ENCODE peak calls at places on chromosomes 13 and 19, in four cellular contexts. One of them, this sample, is unnamed.
A peak's percentile ranks its signal among the peaks of the same experiment; 100 is the strongest.

GRCh38 chr13:48505597-48506091 is 27.2 kb downstream of the RCBTB2 start:
- DNase-seq in esophagus squamous epithelium: no peak
- DNase-seq in GM23338: no peak
- DNase-seq in cardiac fibroblast: peak; percentile 45
- DNase-seq in this sample: no peak

GRCh38 chr13:73767747-73768315 is 366.4 kb downstream of the KLF12 start:
- DNase-seq in cardiac fibroblast: peak; percentile 17
- DNase-seq in esophagus squamous epithelium: no peak
- DNase-seq in GM23338: peak; percentile 59
- DNase-seq in this sample: no peak

GRCh38 chr13:94199135-94199534 is 280.3 kb downstream of the DCT start:
- DNase-seq in esophagus squamous epithelium: no peak
- DNase-seq in GM23338: no peak
- DNase-seq in cardiac fibroblast: no peak
- DNase-seq in this sample: no peak

GRCh38 chr13:107205318-107206112 is 637.6 kb upstream of the ARGLU1 start:
- DNase-seq in cardiac fibroblast: peak; percentile 65
- DNase-seq in GM23338: peak; percentile 75
- DNase-seq in esophagus squamous epithelium: no peak
- DNase-seq in this sample: peak; percentile 76

GRCh38 chr13:49697468-49697867 is 6.2 kb upstream of the EBPL start:
- DNase-seq in esophagus squamous epithelium: no peak
- DNase-seq in cardiac fibroblast: no peak
- DNase-seq in GM23338: no peak
- DNase-seq in this sample: no peak

GRCh38 chr13:83992566-83993358 is 110.5 kb upstream of the SLITRK1 start:
- DNase-seq in GM23338: no peak
- DNase-seq in cardiac fibroblast: no peak
- DNase-seq in esophagus squamous epithelium: no peak
- DNase-seq in this sample: no peak

GRCh38 chr13:59532405-59532804 is 631.3 kb downstream of the DIAPH3 start:
- DNase-seq in GM23338: no peak
- DNase-seq in esophagus squamous epithelium: no peak
- DNase-seq in cardiac fibroblast: peak; percentile 24
- DNase-seq in this sample: no peak

GRCh38 chr19:9941236-9941635 is 4.9 kb upstream of the OLFM2 start:
- DNase-seq in GM23338: no peak
- DNase-seq in cardiac fibroblast: peak; percentile 59
- DNase-seq in esophagus squamous epithelium: no peak
- DNase-seq in this sample: no peak

GRCh38 chr19:10290876-10291553 is 1.3 kb downstream of the ICAM5 start:
- DNase-seq in esophagus squamous epithelium: no peak
- DNase-seq in cardiac fibroblast: peak; percentile 44
- DNase-seq in GM23338: peak; percentile 76
- DNase-seq in this sample: no peak

GRCh38 chr13:48678316-48678715 is 24.6 kb downstream of the CYSLTR2 start:
- DNase-seq in cardiac fibroblast: no peak
- DNase-seq in GM23338: peak; percentile 5
- DNase-seq in esophagus squamous epithelium: no peak
- DNase-seq in this sample: no peak

GRCh38 chr19:47697863-47698609 is 15.2 kb upstream of the EHD2 start:
- DNase-seq in esophagus squamous epithelium: no peak
- DNase-seq in GM23338: peak; percentile 95
- DNase-seq in cardiac fibroblast: peak; percentile 89
- DNase-seq in this sample: peak; percentile 57

GRCh38 chr19:29784598-29785223 is 27.1 kb upstream of the CCNE1 start:
- DNase-seq in esophagus squamous epithelium: no peak
- DNase-seq in GM23338: no peak
- DNase-seq in cardiac fibroblast: no peak
- DNase-seq in this sample: no peak

GRCh38 chr13:99922631-99923404 is 48.7 kb downstream of the ZIC5 start:
- DNase-seq in esophagus squamous epithelium: no peak
- DNase-seq in GM23338: no peak
- DNase-seq in cardiac fibroblast: no peak
- DNase-seq in this sample: no peak

GRCh38 chr19:49851456-49852259 is 699 bp downstream of the PTOV1 start:
- DNase-seq in cardiac fibroblast: no peak
- DNase-seq in GM23338: peak; percentile 87
- DNase-seq in esophagus squamous epithelium: no peak
- DNase-seq in this sample: peak; percentile 43

GRCh38 chr13:88979465-88980180 is 1308.5 kb downstream of the SLITRK5 start:
- DNase-seq in GM23338: peak; percentile 24
- DNase-seq in esophagus squamous epithelium: no peak
- DNase-seq in cardiac fibroblast: no peak
- DNase-seq in this sample: no peak

GRCh38 chr13:66887088-66887487 is 343.0 kb downstream of the PCDH9 start:
- DNase-seq in cardiac fibroblast: peak; percentile 18
- DNase-seq in GM23338: no peak
- DNase-seq in esophagus squamous epithelium: no peak
- DNase-seq in this sample: no peak

GRCh38 chr13:88395804-88396203 is 724.6 kb downstream of the SLITRK5 start:
- DNase-seq in cardiac fibroblast: no peak
- DNase-seq in GM23338: no peak
- DNase-seq in esophagus squamous epithelium: no peak
- DNase-seq in this sample: no peak

GRCh38 chr13:60226507-60226906 is 62.8 kb upstream of the DIAPH3 start:
- DNase-seq in GM23338: peak; percentile 51
- DNase-seq in esophagus squamous epithelium: no peak
- DNase-seq in cardiac fibroblast: peak; percentile 51
- DNase-seq in this sample: no peak

GRCh38 chr13:46463719-46464118 is 76.7 kb upstream of the RUBCNL start:
- DNase-seq in cardiac fibroblast: no peak
- DNase-seq in esophagus squamous epithelium: no peak
- DNase-seq in GM23338: no peak
- DNase-seq in this sample: no peak

GRCh38 chr13:40318366-40318765 is 348.1 kb downstream of the FOXO1 start:
- DNase-seq in cardiac fibroblast: peak; percentile 22
- DNase-seq in esophagus squamous epithelium: no peak
- DNase-seq in GM23338: no peak
- DNase-seq in this sample: no peak

DNA sequence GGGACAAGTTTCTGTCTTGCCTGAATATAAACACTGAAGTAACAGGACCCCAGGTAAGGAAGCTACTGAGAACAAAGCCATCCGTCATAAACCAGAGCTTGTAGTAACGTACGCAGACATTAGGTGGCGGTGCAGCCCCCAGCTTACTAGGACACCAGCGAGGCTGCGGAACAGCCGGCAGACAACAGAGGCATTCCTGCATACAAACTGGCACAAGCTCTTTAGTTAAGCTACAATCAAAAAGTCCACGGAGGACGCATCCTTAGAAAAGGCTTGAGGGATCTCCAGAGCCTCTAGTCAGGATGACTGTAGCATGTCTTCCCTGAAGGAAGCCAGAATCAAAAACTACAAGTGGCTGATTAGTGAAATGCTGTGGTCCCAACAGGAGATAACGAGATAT is 26.2 kb downstream of the ZNF160 start:
- DNase-seq in GM23338: peak; percentile 97
- DNase-seq in cardiac fibroblast: peak; percentile 70
- DNase-seq in esophagus squamous epithelium: no peak
- DNase-seq in this sample: peak; percentile 50
- TF ChIP-seq CTCF in GM23338: peak; percentile 88
- TF ChIP-seq CTCF in cardiac fibroblast: peak; percentile 55
- TF ChIP-seq CTCF in esophagus squamous epithelium: no peak
- TF ChIP-seq CTCF in this sample: peak; percentile 81

DNA sequence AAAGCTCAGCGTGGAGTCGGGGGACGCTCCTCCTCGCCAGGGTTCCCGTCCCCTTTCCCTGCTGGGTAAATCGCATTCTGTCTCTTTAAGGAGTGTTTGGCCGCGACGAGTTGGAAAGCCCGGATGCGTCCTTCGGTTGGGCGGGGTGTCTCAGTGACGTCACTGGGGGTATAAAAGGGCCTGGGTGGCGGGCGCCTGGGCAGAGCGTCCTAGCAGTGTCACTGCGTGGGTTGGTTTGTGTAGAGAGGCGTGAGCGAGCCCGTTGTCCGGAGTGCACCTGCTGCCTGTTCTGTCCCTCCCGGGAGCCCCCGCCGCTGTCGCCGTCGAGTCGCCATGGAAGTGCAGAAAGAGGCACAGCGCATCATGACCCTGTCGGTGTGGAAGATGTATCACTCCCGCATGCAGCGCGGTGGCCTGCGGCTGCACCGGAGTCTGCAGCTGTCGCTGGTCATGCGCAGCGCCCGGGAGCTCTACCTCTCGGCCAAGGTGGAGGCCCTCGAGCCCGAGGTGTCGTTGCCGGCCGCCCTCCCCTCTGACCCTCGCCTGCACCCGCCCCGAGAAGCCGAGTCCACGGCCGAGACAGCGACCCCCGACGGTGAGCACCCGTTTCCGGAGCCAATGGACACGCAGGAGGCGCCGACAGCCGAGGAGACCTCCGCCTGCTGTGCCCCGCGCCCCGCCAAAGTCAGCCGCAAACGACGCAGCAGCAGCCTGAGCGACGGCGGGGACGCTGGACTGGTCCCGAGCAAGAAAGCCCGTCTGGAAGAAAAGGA is 2.8 kb downstream of the IER2 start:
- DNase-seq in esophagus squamous epithelium: peak; percentile 62
- DNase-seq in cardiac fibroblast: peak; percentile 97
- DNase-seq in GM23338: peak; percentile 98
- DNase-seq in this sample: peak; percentile 96
- TF ChIP-seq CTCF in esophagus squamous epithelium: no peak
- TF ChIP-seq CTCF in cardiac fibroblast: no peak
- TF ChIP-seq CTCF in GM23338: no peak
- TF ChIP-seq CTCF in this sample: peak; percentile 30

DNA sequence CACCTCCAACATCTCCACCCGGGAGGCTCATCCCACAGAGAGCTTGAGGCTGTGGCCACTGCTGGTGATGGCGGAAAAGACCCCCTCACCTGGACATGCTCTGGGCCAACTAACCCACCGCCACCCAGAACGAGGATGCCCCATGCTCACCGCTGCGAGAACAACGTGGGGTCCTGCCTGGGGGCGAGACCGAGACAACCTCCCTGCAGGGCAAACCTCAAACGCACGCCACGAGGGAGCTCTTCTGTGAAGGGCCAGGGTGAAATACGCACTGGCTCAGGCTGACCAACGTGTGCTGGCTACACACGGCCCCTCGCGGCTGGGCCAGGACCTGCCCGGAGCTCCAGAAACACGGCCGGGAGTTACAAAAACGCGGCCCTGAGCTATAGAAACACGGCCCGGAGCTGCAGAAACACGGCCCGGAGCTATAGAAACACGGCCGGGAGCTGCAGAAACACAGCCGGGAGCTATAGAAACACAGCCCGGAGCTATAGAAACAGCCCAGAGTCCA is 19.0 kb upstream of the PLPP2 start:
- DNase-seq in GM23338: peak; percentile 62
- DNase-seq in cardiac fibroblast: no peak
- DNase-seq in esophagus squamous epithelium: no peak
- DNase-seq in this sample: no peak
- TF ChIP-seq CTCF in GM23338: no peak
- TF ChIP-seq CTCF in cardiac fibroblast: no peak
- TF ChIP-seq CTCF in esophagus squamous epithelium: no peak
- TF ChIP-seq CTCF in this sample: no peak

DNA sequence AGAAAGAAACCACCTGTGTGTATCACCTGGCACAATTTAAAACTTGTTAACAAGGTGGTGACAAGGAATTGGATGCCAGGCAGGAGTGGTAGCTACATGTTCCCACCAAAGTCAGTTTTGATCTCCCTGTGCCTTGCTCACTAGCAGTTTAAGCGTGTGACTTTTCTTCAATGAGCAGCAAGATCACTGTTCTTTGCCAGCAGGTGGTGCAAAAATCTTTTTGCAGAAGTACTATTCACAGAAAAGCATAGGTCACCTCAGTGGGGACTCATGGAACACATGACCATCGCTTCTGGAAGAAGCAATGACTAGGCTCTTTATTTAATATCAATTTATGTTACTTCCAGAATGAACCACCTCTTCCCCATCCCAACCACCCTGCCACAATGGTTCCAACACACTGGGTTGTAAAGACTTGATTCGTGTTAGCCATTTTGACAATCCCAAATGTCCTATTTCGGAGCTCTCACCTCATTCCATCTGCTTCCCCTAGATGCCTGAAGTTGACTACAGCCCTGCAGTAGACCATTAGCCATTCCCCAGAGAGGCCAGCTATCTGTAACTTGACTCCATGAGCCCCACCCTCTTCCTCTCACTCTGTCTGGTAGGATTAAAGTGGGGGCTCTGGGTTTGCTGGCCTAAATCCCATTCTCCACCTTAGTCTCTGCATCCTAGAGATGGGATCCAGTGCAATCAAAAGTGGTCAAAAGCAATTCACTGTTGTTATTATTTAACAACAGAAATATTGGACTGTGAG is 59.1 kb upstream of the TNFRSF19 start:
- DNase-seq in GM23338: peak; percentile 40
- DNase-seq in cardiac fibroblast: peak; percentile 67
- DNase-seq in esophagus squamous epithelium: no peak
- DNase-seq in this sample: no peak
- TF ChIP-seq CTCF in GM23338: no peak
- TF ChIP-seq CTCF in cardiac fibroblast: peak; percentile 16
- TF ChIP-seq CTCF in esophagus squamous epithelium: no peak
- TF ChIP-seq CTCF in this sample: peak; percentile 38

DNA sequence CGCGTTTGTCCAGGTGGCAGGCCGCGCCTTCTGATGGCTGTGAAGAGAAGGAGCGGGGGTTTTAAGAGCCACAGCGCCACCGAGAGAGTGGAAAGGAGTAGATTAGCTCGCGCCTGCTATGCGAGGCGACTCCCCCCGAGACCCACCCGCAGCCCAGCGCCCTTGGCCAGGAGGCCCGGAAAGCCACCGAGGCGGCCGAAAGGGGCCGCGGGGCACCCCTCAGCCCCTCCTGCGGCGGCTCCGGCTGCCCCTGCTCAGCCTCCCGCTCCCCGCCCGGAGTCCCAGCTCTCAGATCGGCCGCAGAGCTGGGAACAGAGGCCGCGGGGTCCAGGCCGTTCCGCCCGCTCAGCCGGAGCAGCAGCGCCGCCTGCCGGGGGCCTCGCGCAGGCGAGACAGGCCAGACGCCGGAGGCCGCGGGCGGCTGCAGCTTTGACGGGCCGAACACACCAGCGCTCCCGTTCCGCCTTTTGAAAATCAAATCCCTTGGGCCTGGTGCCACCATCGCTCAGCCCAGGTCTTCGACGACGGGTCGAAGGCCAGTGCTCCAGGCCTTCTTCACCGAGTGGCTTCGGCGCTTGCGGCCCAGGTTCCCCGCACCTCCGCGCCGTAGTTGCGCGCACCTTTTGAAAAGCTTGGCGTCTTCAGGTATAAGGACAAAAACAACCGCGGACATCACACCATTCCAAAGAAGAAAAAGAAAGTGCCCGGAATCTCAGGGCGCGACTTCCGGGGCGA is 15.3 kb downstream of the CDX2 start:
- DNase-seq in esophagus squamous epithelium: no peak
- DNase-seq in cardiac fibroblast: peak; percentile 52
- DNase-seq in GM23338: peak; percentile 92
- DNase-seq in this sample: peak; percentile 88
- TF ChIP-seq CTCF in esophagus squamous epithelium: peak; percentile 79
- TF ChIP-seq CTCF in cardiac fibroblast: peak; percentile 45
- TF ChIP-seq CTCF in GM23338: peak; percentile 68
- TF ChIP-seq CTCF in this sample: peak; percentile 95

GRCh38 chr13:45331123-45331619 is 9.8 kb downstream of the TPT1 start:
- DNase-seq in GM23338: no peak
- DNase-seq in esophagus squamous epithelium: no peak
- DNase-seq in cardiac fibroblast: peak; percentile 39
- DNase-seq in this sample: no peak
- TF ChIP-seq CTCF in GM23338: no peak
- TF ChIP-seq CTCF in esophagus squamous epithelium: no peak
- TF ChIP-seq CTCF in cardiac fibroblast: no peak
- TF ChIP-seq CTCF in this sample: no peak

This sample was measured in progenitor cell of endocrine pancreas.